ENCODE peak calls at places on chromosome 19, in eight cellular contexts. One of them, this sample, is unnamed. For H3K27me3, the result is how much of the 10 kb centered on the place peaks cover.

GRCh38 chr19:4538601-4538954 is 1.3 kb downstream of the LRG1 start:
- DNase-seq in pancreas: no peak
- DNase-seq in left lung: no peak
- DNase-seq in esophagus squamous epithelium: no peak
- DNase-seq in neural progenitor cell: no peak
- DNase-seq in brain microvascular endothelial cell: no peak
- DNase-seq in breast epithelium: no peak
- DNase-seq in transverse colon: no peak
- DNase-seq in this sample: no peak

GRCh38 chr19:55546822-55547614 is 1.7 kb upstream of the SBK3 start:
- DNase-seq in brain microvascular endothelial cell: peak
- DNase-seq in transverse colon: peak
- DNase-seq in esophagus squamous epithelium: no peak
- DNase-seq in pancreas: no peak
- DNase-seq in left lung: peak
- DNase-seq in neural progenitor cell: peak
- DNase-seq in breast epithelium: no peak
- DNase-seq in this sample: peak

GRCh38 chr19:46984077-46985010 is 35.3 kb upstream of the NPAS1 start:
- DNase-seq in breast epithelium: no peak
- DNase-seq in neural progenitor cell: no peak
- DNase-seq in brain microvascular endothelial cell: peak
- DNase-seq in esophagus squamous epithelium: no peak
- DNase-seq in pancreas: peak
- DNase-seq in transverse colon: no peak
- DNase-seq in left lung: no peak
- DNase-seq in this sample: peak

GRCh38 chr19:46710687-46711086 is 6.2 kb downstream of the PRKD2 start:
- DNase-seq in left lung: no peak
- DNase-seq in brain microvascular endothelial cell: no peak
- DNase-seq in pancreas: no peak
- DNase-seq in esophagus squamous epithelium: no peak
- DNase-seq in transverse colon: no peak
- DNase-seq in breast epithelium: no peak
- DNase-seq in neural progenitor cell: peak
- DNase-seq in this sample: no peak

GRCh38 chr19:14167013-14167593 is 30.7 kb upstream of the ASF1B start:
- DNase-seq in brain microvascular endothelial cell: no peak
- DNase-seq in left lung: no peak
- DNase-seq in transverse colon: no peak
- DNase-seq in neural progenitor cell: no peak
- DNase-seq in pancreas: no peak
- DNase-seq in esophagus squamous epithelium: no peak
- DNase-seq in breast epithelium: no peak
- DNase-seq in this sample: no peak

GRCh38 chr19:50001158-50001557 is 24.0 kb downstream of the VRK3 start:
- DNase-seq in pancreas: no peak
- DNase-seq in left lung: no peak
- DNase-seq in transverse colon: no peak
- DNase-seq in esophagus squamous epithelium: no peak
- DNase-seq in brain microvascular endothelial cell: no peak
- DNase-seq in breast epithelium: no peak
- DNase-seq in neural progenitor cell: no peak
- DNase-seq in this sample: no peak

GRCh38 chr19:55146078-55146647 is 2.8 kb downstream of the TNNT1 start:
- DNase-seq in neural progenitor cell: peak
- DNase-seq in left lung: no peak
- DNase-seq in brain microvascular endothelial cell: no peak
- DNase-seq in breast epithelium: no peak
- DNase-seq in transverse colon: no peak
- DNase-seq in pancreas: no peak
- DNase-seq in esophagus squamous epithelium: no peak
- DNase-seq in this sample: no peak

GRCh38 chr19:46015961-46016425 is 6.9 kb downstream of the PGLYRP1 start:
- DNase-seq in pancreas: no peak
- DNase-seq in brain microvascular endothelial cell: no peak
- DNase-seq in left lung: no peak
- DNase-seq in breast epithelium: no peak
- DNase-seq in transverse colon: no peak
- DNase-seq in neural progenitor cell: peak
- DNase-seq in esophagus squamous epithelium: no peak
- DNase-seq in this sample: no peak

GRCh38 chr19:4035582-4035981 is 28.0 kb downstream of the PIAS4 start:
- DNase-seq in brain microvascular endothelial cell: no peak
- DNase-seq in neural progenitor cell: no peak
- DNase-seq in esophagus squamous epithelium: no peak
- DNase-seq in breast epithelium: no peak
- DNase-seq in left lung: no peak
- DNase-seq in transverse colon: no peak
- DNase-seq in pancreas: no peak
- DNase-seq in this sample: no peak

GRCh38 chr19:1041835-1042685 is 2.2 kb downstream of the ABCA7 start:
- DNase-seq in neural progenitor cell: no peak
- DNase-seq in transverse colon: peak
- DNase-seq in brain microvascular endothelial cell: no peak
- DNase-seq in left lung: no peak
- DNase-seq in breast epithelium: no peak
- DNase-seq in esophagus squamous epithelium: no peak
- DNase-seq in pancreas: peak
- DNase-seq in this sample: peak

GRCh38 chr19:53101518-53101917 is 1.7 kb downstream of the ZNF160 start:
- DNase-seq in breast epithelium: no peak
- DNase-seq in esophagus squamous epithelium: no peak
- DNase-seq in pancreas: no peak
- DNase-seq in transverse colon: no peak
- DNase-seq in left lung: no peak
- DNase-seq in brain microvascular endothelial cell: peak
- DNase-seq in neural progenitor cell: no peak
- DNase-seq in this sample: no peak

GRCh38 chr19:21947775-21948174 is 63.0 kb downstream of the ZNF208 start:
- DNase-seq in pancreas: no peak
- DNase-seq in transverse colon: no peak
- DNase-seq in esophagus squamous epithelium: no peak
- DNase-seq in brain microvascular endothelial cell: no peak
- DNase-seq in breast epithelium: no peak
- DNase-seq in neural progenitor cell: no peak
- DNase-seq in left lung: no peak
- DNase-seq in this sample: no peak

DNA sequence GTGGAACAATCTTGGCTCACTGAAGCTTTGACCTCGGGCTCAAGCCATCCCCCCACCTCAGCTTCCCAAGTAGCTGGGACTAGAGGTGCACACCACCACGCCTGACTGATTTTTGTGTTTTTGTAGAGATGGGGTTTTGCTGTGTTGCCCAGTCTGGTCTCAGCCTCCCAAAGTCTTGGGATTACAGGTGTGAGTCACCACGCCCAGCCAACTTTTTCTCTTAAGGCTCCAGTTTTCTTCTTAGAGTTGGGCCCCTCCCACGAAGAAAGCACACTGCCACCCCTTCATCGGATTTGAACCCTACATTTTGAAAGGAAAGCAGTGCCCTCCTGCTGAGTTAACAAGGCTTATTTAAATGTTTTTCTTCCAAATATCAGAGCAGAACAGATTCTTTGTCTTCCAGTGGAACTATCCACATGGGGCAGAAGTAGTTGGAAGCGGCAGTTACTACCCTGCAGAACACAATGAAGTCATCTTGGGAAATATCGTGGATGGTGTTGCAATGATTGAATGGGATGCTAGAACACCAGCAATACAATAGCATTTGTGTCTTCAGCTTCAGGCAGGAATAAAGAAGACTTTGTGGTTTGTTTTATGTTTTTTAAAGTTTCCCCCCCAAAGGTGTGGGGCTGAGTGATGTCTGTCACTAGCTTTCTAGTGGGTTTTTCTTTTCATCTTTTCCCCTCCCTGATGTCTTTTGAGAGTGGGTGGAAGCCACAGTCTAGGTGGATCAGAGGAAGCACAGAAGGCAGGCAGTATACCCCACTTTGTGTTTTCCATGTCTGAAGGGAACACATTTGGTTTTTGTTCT is 8.9 kb downstream of the ACTN4 start:
- DNase-seq in neural progenitor cell: no peak
- DNase-seq in left lung: no peak
- DNase-seq in brain microvascular endothelial cell: peak
- DNase-seq in esophagus squamous epithelium: no peak
- DNase-seq in pancreas: no peak
- DNase-seq in transverse colon: no peak
- DNase-seq in breast epithelium: no peak
- DNase-seq in this sample: no peak
- H3K27me3 ChIP-seq in neural progenitor cell: under half
- H3K27me3 ChIP-seq in left lung: under half
- H3K27me3 ChIP-seq in brain microvascular endothelial cell: under half
- H3K27me3 ChIP-seq in esophagus squamous epithelium: under half
- H3K27me3 ChIP-seq in pancreas: under half
- H3K27me3 ChIP-seq in transverse colon: under half
- H3K27me3 ChIP-seq in breast epithelium: under half
- H3K27me3 ChIP-seq in this sample: under half

GRCh38 chr19:31127132-31127967 is 221.9 kb downstream of the TSHZ3 start:
- DNase-seq in brain microvascular endothelial cell: peak
- DNase-seq in neural progenitor cell: no peak
- DNase-seq in breast epithelium: no peak
- DNase-seq in transverse colon: peak
- DNase-seq in esophagus squamous epithelium: no peak
- DNase-seq in pancreas: no peak
- DNase-seq in left lung: no peak
- DNase-seq in this sample: peak
- H3K27me3 ChIP-seq in brain microvascular endothelial cell: under half
- H3K27me3 ChIP-seq in neural progenitor cell: under half
- H3K27me3 ChIP-seq in breast epithelium: under half
- H3K27me3 ChIP-seq in transverse colon: under half
- H3K27me3 ChIP-seq in esophagus squamous epithelium: under half
- H3K27me3 ChIP-seq in pancreas: under half
- H3K27me3 ChIP-seq in left lung: under half
- H3K27me3 ChIP-seq in this sample: under half

DNA sequence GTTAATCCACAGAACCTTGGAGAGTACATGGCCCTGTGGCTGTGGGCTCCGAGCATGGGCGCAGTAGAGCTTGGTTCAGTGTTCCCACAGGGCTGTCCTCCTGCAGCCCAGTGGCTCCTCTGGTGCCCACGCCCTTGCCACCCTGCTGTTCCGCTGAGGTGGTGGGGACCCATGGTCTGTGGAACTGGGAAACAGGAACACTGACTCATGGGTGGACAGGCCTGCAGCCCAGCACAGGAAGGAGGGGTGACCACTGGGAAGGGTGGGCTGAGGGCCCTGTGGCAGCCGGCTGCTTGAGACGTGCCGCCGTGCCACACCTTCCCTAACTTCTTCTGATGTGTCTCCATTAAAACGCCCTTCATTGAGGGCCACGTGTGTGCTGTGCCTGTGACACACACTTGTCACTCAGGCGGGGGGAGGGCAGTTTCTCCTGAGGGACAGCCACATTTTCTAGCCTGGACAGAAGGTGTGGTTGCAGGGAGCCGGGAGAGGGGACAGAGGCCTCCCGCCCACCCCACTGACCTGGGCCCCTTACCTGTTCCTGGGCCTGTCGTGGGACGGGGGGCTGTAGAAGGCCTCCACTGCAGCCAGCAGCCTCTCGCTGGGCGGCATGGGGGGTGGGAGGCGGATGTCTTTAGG is 21.1 kb downstream of the CHERP start:
- DNase-seq in pancreas: no peak
- DNase-seq in left lung: no peak
- DNase-seq in esophagus squamous epithelium: no peak
- DNase-seq in breast epithelium: no peak
- DNase-seq in transverse colon: no peak
- DNase-seq in neural progenitor cell: no peak
- DNase-seq in brain microvascular endothelial cell: no peak
- DNase-seq in this sample: no peak
- H3K27me3 ChIP-seq in pancreas: under half
- H3K27me3 ChIP-seq in left lung: under half
- H3K27me3 ChIP-seq in esophagus squamous epithelium: under half
- H3K27me3 ChIP-seq in breast epithelium: under half
- H3K27me3 ChIP-seq in transverse colon: under half
- H3K27me3 ChIP-seq in neural progenitor cell: under half
- H3K27me3 ChIP-seq in brain microvascular endothelial cell: under half
- H3K27me3 ChIP-seq in this sample: under half

GRCh38 chr19:2302319-2303208 is 5.4 kb downstream of the LINGO3 start:
- DNase-seq in neural progenitor cell: peak
- DNase-seq in esophagus squamous epithelium: no peak
- DNase-seq in left lung: no peak
- DNase-seq in breast epithelium: no peak
- DNase-seq in brain microvascular endothelial cell: peak
- DNase-seq in pancreas: no peak
- DNase-seq in transverse colon: peak
- DNase-seq in this sample: peak
- H3K27me3 ChIP-seq in neural progenitor cell: under half
- H3K27me3 ChIP-seq in esophagus squamous epithelium: under half
- H3K27me3 ChIP-seq in left lung: half or more
- H3K27me3 ChIP-seq in breast epithelium: under half
- H3K27me3 ChIP-seq in brain microvascular endothelial cell: under half
- H3K27me3 ChIP-seq in pancreas: under half
- H3K27me3 ChIP-seq in transverse colon: half or more
- H3K27me3 ChIP-seq in this sample: under half

DNA sequence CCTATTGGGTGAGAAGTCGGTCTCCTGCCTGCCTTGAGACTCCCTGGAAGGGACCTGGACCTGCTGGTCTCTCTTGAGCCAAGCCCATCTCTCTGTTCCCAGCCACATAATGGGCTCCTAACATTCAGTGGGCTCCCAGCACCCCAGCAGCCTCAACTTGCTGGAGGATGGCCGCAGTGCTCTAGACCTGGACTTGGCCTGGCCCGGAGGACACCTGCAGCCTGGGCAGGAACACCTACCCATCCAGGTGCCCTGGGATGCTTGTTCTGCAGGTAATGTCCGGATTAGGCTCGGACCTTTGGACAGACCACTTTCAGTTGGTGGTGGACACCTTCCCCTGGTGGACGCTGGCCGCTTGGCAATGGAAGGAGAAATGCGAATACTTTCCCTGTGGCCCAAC is 214.6 kb downstream of the URI1 start:
- DNase-seq in breast epithelium: no peak
- DNase-seq in left lung: no peak
- DNase-seq in brain microvascular endothelial cell: no peak
- DNase-seq in pancreas: no peak
- DNase-seq in neural progenitor cell: no peak
- DNase-seq in transverse colon: no peak
- DNase-seq in esophagus squamous epithelium: no peak
- DNase-seq in this sample: no peak
- H3K27me3 ChIP-seq in breast epithelium: under half
- H3K27me3 ChIP-seq in left lung: under half
- H3K27me3 ChIP-seq in brain microvascular endothelial cell: under half
- H3K27me3 ChIP-seq in pancreas: under half
- H3K27me3 ChIP-seq in neural progenitor cell: under half
- H3K27me3 ChIP-seq in transverse colon: under half
- H3K27me3 ChIP-seq in esophagus squamous epithelium: under half
- H3K27me3 ChIP-seq in this sample: under half

DNA sequence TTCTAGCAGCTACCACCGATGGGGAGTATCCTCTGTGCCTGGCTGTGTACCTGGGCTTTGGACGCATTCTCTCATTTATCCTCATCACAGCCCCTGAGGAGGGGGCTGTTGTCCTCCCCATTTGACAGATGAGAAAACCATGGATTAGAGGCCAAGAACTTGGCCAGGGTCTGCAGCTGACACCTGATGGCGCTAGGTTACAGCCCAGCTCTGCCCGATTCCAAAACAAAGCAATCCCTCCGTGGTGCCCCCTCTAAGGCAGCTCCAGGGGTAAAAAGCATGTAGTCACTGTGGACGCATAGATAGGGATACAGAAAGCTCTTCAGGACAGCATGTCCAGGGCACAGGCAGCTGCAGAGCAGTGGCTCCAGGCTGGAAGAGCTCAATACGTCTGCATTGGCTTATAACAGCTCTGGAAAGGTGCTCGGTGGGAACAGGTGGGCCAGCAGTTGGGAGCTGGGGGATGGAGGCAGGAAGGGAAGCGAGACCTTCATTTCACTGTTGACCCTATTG is 35.4 kb upstream of the UQCRFS1 start:
- DNase-seq in neural progenitor cell: no peak
- DNase-seq in left lung: no peak
- DNase-seq in transverse colon: no peak
- DNase-seq in brain microvascular endothelial cell: no peak
- DNase-seq in breast epithelium: no peak
- DNase-seq in esophagus squamous epithelium: no peak
- DNase-seq in pancreas: no peak
- DNase-seq in this sample: no peak
- H3K27me3 ChIP-seq in neural progenitor cell: under half
- H3K27me3 ChIP-seq in left lung: under half
- H3K27me3 ChIP-seq in transverse colon: under half
- H3K27me3 ChIP-seq in brain microvascular endothelial cell: under half
- H3K27me3 ChIP-seq in breast epithelium: under half
- H3K27me3 ChIP-seq in esophagus squamous epithelium: under half
- H3K27me3 ChIP-seq in pancreas: under half
- H3K27me3 ChIP-seq in this sample: under half

This sample was measured in right cardiac atrium.